ENCODE peak calls at places on chromosomes 7 and 10, in four cellular contexts. P is H9, H is IMR-90, W is H1. O is an unnamed sample.

GRCh38 chr10:100930368-100930767 is 17.6 kb downstream of the SLF2 start:
- DNase-seq in P (no peak), H (peak), W (no peak), O (peak)

GRCh38 chr7:32890553-32891045 is 961 bp downstream of the KBTBD2 start:
- DNase-seq in P (no peak), H (peak), W (no peak), O (peak)

GRCh38 chr10:82932426-82932825 is 1057.4 kb downstream of the NRG3 start:
- DNase-seq in P (no peak), H (no peak), W (no peak), O (no peak)

GRCh38 chr10:116990276-116990800 is 14.6 kb downstream of the SHTN1 start:
- DNase-seq in P (no peak), H (no peak), W (no peak), O (no peak)

GRCh38 chr7:148397056-148397455 is 193.5 kb upstream of the C7orf33 start:
- DNase-seq in P (no peak), H (no peak), W (no peak), O (no peak)

GRCh38 chr7:143300959-143301617 is 12.9 kb downstream of the CASP2 start:
- DNase-seq in P (no peak), H (peak), W (no peak), O (no peak)

GRCh38 chr7:12220321-12221046 is 9.4 kb downstream of the TMEM106B start:
- DNase-seq in P (no peak), H (no peak), W (no peak), O (no peak)

GRCh38 chr7:96870201-96870600 is 135.2 kb upstream of the DLX6 start:
- DNase-seq in P (no peak), H (no peak), W (no peak), O (no peak)

GRCh38 chr7:5343893-5344292 is 61.1 kb downstream of the SLC29A4 start:
- DNase-seq in P (no peak), H (no peak), W (no peak), O (no peak)

GRCh38 chr10:43867667-43868361 is 219.1 kb upstream of the ZNF32 start:
- DNase-seq in P (no peak), H (peak), W (peak), O (no peak)
- H4K5ac ChIP-seq in P (no peak), H (peak), W (no peak), O (no peak)

GRCh38 chr7:38409524-38409923 is 136.1 kb upstream of the TARP start:
- DNase-seq in P (no peak), H (no peak), W (no peak), O (peak)

GRCh38 chr7:38413784-38414183 is 140.3 kb upstream of the TARP start:
- DNase-seq in P (no peak), H (no peak), W (no peak), O (no peak)

GRCh38 chr7:38411404-38411803 is 138.0 kb upstream of the TARP start:
- DNase-seq in P (peak), H (peak), W (no peak), O (peak)

GRCh38 chr7:38410056-38410455 is 136.6 kb upstream of the TARP start:
- DNase-seq in P (no peak), H (no peak), W (no peak), O (no peak)
- H4K5ac ChIP-seq in P (no peak), H (no peak), W (no peak), O (no peak)

GRCh38 chr10:33478675-33479125 is 144.2 kb upstream of the NRP1 start:
- DNase-seq in P (no peak), H (no peak), W (no peak), O (no peak)
- H4K5ac ChIP-seq in P (no peak), H (no peak), W (no peak), O (no peak)

DNA sequence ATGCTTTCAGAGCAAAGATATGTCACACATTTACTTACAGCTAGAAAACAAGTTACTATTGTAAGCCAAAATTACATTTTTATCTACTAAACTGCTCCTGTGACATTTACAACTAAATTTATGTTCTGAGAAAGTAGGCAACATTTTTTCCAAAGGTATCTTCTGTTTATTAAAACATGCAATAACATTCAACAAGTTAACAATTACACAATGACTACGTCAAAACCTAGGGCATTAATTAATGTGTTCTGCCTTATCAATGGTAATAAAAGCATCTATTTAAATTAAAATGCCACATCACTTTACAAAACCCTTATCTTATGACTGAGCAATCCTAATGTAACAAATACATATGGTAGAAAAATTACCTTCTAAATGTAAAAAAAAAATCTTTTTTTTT is 14.9 kb downstream of the ASZ1 start:
- DNase-seq in P (no peak), H (no peak), W (no peak), O (no peak)
- H4K5ac ChIP-seq in P (no peak), H (no peak), W (no peak), O (no peak)

DNA sequence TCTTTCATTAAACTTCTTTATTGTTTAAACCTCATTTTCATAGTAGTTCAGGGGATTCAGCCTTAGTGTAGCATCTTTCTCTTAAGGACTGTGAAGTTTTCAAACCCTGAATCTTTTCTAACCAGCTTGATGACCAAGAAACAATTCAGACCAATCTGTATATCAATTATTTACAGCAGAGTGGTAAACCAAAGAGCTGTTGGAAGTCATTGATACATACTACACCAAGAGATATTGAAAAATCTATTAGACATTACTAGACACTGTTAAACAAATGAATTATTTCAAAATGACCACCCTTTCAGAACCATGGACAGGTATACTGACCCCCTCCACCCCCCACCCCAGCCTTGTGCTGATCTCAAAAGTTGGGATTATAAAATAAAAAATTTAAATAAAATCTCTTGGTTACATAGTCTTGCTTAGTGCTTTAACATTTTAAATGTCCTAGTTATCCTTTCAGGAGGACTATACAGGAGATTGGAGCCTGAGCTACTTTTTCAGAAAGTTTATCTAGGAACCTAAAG is 143.9 kb upstream of the LSM8 start:
- DNase-seq in P (no peak), H (no peak), W (no peak), O (no peak)
- H4K5ac ChIP-seq in P (no peak), H (no peak), W (no peak), O (no peak)

GRCh38 chr7:7909376-7909775 is 59.2 kb upstream of the GLCCI1 start:
- DNase-seq in P (no peak), H (peak), W (no peak), O (no peak)
- H4K5ac ChIP-seq in P (no peak), H (no peak), W (no peak), O (no peak)

O was measured in mesendoderm.